ENCODE peak calls at places on chromosomes 7 and 10, in nine cellular contexts. One of them, this sample, is unnamed.

GRCh38 chr10:86944471-86944870 is 12.9 kb downstream of the MMRN2 start:
- DNase-seq in kidney: no peak
- DNase-seq in spleen: no peak
- DNase-seq in CD4-positive, CD25-positive, alpha-beta regulatory T cell: no peak
- DNase-seq in lower lobe of right lung: no peak
- DNase-seq in stomach: no peak
- DNase-seq in A549: no peak
- DNase-seq in body of pancreas: no peak
- DNase-seq in IMR-90: peak
- DNase-seq in this sample: no peak

GRCh38 chr10:8975535-8975934 is 921.0 kb downstream of the GATA3 start:
- DNase-seq in stomach: no peak
- DNase-seq in IMR-90: no peak
- DNase-seq in CD4-positive, CD25-positive, alpha-beta regulatory T cell: no peak
- DNase-seq in lower lobe of right lung: no peak
- DNase-seq in spleen: no peak
- DNase-seq in kidney: no peak
- DNase-seq in body of pancreas: no peak
- DNase-seq in A549: no peak
- DNase-seq in this sample: no peak

GRCh38 chr7:37040330-37040729 is 316.0 kb upstream of the AOAH start:
- DNase-seq in A549: no peak
- DNase-seq in stomach: no peak
- DNase-seq in spleen: no peak
- DNase-seq in kidney: no peak
- DNase-seq in IMR-90: peak
- DNase-seq in lower lobe of right lung: no peak
- DNase-seq in body of pancreas: no peak
- DNase-seq in CD4-positive, CD25-positive, alpha-beta regulatory T cell: no peak
- DNase-seq in this sample: no peak

GRCh38 chr10:21247592-21247991 is 277.9 kb downstream of the SKIDA1 start:
- DNase-seq in spleen: no peak
- DNase-seq in IMR-90: no peak
- DNase-seq in kidney: no peak
- DNase-seq in stomach: no peak
- DNase-seq in A549: no peak
- DNase-seq in lower lobe of right lung: no peak
- DNase-seq in CD4-positive, CD25-positive, alpha-beta regulatory T cell: no peak
- DNase-seq in body of pancreas: no peak
- DNase-seq in this sample: no peak

GRCh38 chr10:47260505-47261111 is 39.4 kb upstream of the GDF10 start:
- DNase-seq in spleen: peak
- DNase-seq in CD4-positive, CD25-positive, alpha-beta regulatory T cell: no peak
- DNase-seq in stomach: no peak
- DNase-seq in lower lobe of right lung: no peak
- DNase-seq in A549: no peak
- DNase-seq in kidney: no peak
- DNase-seq in IMR-90: no peak
- DNase-seq in body of pancreas: no peak
- DNase-seq in this sample: no peak

GRCh38 chr7:29254663-29255062 is 60.1 kb downstream of the CHN2 start:
- DNase-seq in IMR-90: no peak
- DNase-seq in CD4-positive, CD25-positive, alpha-beta regulatory T cell: no peak
- DNase-seq in kidney: no peak
- DNase-seq in lower lobe of right lung: no peak
- DNase-seq in body of pancreas: no peak
- DNase-seq in stomach: no peak
- DNase-seq in A549: peak
- DNase-seq in spleen: no peak
- DNase-seq in this sample: no peak

GRCh38 chr10:18658301-18658991 is 785 bp upstream of the ARL5B start:
- DNase-seq in kidney: no peak
- DNase-seq in spleen: peak
- DNase-seq in A549: no peak
- DNase-seq in lower lobe of right lung: no peak
- DNase-seq in IMR-90: peak
- DNase-seq in CD4-positive, CD25-positive, alpha-beta regulatory T cell: no peak
- DNase-seq in body of pancreas: peak
- DNase-seq in stomach: no peak
- DNase-seq in this sample: no peak

GRCh38 chr7:134535272-134535918 is 8.0 kb downstream of the AKR1B10 start:
- DNase-seq in kidney: no peak
- DNase-seq in stomach: no peak
- DNase-seq in A549: no peak
- DNase-seq in CD4-positive, CD25-positive, alpha-beta regulatory T cell: no peak
- DNase-seq in body of pancreas: no peak
- DNase-seq in lower lobe of right lung: no peak
- DNase-seq in IMR-90: no peak
- DNase-seq in spleen: no peak
- DNase-seq in this sample: no peak

GRCh38 chr10:5047912-5048628 is 44.4 kb upstream of the AKR1C2 start:
- DNase-seq in lower lobe of right lung: no peak
- DNase-seq in CD4-positive, CD25-positive, alpha-beta regulatory T cell: no peak
- DNase-seq in spleen: no peak
- DNase-seq in kidney: no peak
- DNase-seq in A549: no peak
- DNase-seq in body of pancreas: no peak
- DNase-seq in IMR-90: peak
- DNase-seq in stomach: no peak
- DNase-seq in this sample: no peak

GRCh38 chr10:7275761-7276440 is 134.9 kb downstream of the SFMBT2 start:
- DNase-seq in body of pancreas: no peak
- DNase-seq in kidney: no peak
- DNase-seq in IMR-90: no peak
- DNase-seq in lower lobe of right lung: no peak
- DNase-seq in CD4-positive, CD25-positive, alpha-beta regulatory T cell: no peak
- DNase-seq in spleen: no peak
- DNase-seq in A549: no peak
- DNase-seq in stomach: no peak
- DNase-seq in this sample: no peak

GRCh38 chr7:134547738-134548054 is 1.2 kb upstream of the AKR1B15 start:
- DNase-seq in lower lobe of right lung: peak
- DNase-seq in kidney: peak
- DNase-seq in spleen: no peak
- DNase-seq in stomach: peak
- DNase-seq in CD4-positive, CD25-positive, alpha-beta regulatory T cell: no peak
- DNase-seq in A549: peak
- DNase-seq in body of pancreas: peak
- DNase-seq in IMR-90: peak
- DNase-seq in this sample: no peak

GRCh38 chr7:49398236-49398635 is 375.2 kb upstream of the VWC2 start:
- DNase-seq in A549: no peak
- DNase-seq in IMR-90: no peak
- DNase-seq in body of pancreas: no peak
- DNase-seq in kidney: no peak
- DNase-seq in lower lobe of right lung: no peak
- DNase-seq in stomach: no peak
- DNase-seq in CD4-positive, CD25-positive, alpha-beta regulatory T cell: no peak
- DNase-seq in spleen: no peak
- DNase-seq in this sample: no peak

GRCh38 chr7:122913608-122914007 is 27.3 kb upstream of the CADPS2 start:
- DNase-seq in spleen: no peak
- DNase-seq in CD4-positive, CD25-positive, alpha-beta regulatory T cell: no peak
- DNase-seq in lower lobe of right lung: no peak
- DNase-seq in body of pancreas: no peak
- DNase-seq in A549: no peak
- DNase-seq in IMR-90: no peak
- DNase-seq in stomach: no peak
- DNase-seq in kidney: no peak
- DNase-seq in this sample: no peak

GRCh38 chr7:116592445-116592844 is 67.6 kb downstream of the CAV1 start:
- DNase-seq in A549: no peak
- DNase-seq in kidney: no peak
- DNase-seq in lower lobe of right lung: peak
- DNase-seq in spleen: no peak
- DNase-seq in body of pancreas: peak
- DNase-seq in stomach: peak
- DNase-seq in CD4-positive, CD25-positive, alpha-beta regulatory T cell: no peak
- DNase-seq in IMR-90: no peak
- DNase-seq in this sample: no peak

GRCh38 chr7:116593359-116594075 is 68.7 kb downstream of the CAV1 start:
- DNase-seq in stomach: no peak
- DNase-seq in A549: no peak
- DNase-seq in spleen: no peak
- DNase-seq in body of pancreas: no peak
- DNase-seq in CD4-positive, CD25-positive, alpha-beta regulatory T cell: no peak
- DNase-seq in IMR-90: no peak
- DNase-seq in lower lobe of right lung: no peak
- DNase-seq in kidney: no peak
- DNase-seq in this sample: no peak

GRCh38 chr7:116592041-116592355 is 67.2 kb downstream of the CAV1 start:
- DNase-seq in spleen: no peak
- DNase-seq in stomach: no peak
- DNase-seq in A549: no peak
- DNase-seq in IMR-90: no peak
- DNase-seq in body of pancreas: no peak
- DNase-seq in lower lobe of right lung: no peak
- DNase-seq in kidney: no peak
- DNase-seq in CD4-positive, CD25-positive, alpha-beta regulatory T cell: no peak
- DNase-seq in this sample: no peak

GRCh38 chr7:116588641-116589594 is 64.1 kb downstream of the CAV1 start:
- DNase-seq in IMR-90: peak
- DNase-seq in A549: peak
- DNase-seq in lower lobe of right lung: no peak
- DNase-seq in stomach: no peak
- DNase-seq in kidney: no peak
- DNase-seq in spleen: no peak
- DNase-seq in body of pancreas: no peak
- DNase-seq in CD4-positive, CD25-positive, alpha-beta regulatory T cell: no peak
- DNase-seq in this sample: no peak

DNA sequence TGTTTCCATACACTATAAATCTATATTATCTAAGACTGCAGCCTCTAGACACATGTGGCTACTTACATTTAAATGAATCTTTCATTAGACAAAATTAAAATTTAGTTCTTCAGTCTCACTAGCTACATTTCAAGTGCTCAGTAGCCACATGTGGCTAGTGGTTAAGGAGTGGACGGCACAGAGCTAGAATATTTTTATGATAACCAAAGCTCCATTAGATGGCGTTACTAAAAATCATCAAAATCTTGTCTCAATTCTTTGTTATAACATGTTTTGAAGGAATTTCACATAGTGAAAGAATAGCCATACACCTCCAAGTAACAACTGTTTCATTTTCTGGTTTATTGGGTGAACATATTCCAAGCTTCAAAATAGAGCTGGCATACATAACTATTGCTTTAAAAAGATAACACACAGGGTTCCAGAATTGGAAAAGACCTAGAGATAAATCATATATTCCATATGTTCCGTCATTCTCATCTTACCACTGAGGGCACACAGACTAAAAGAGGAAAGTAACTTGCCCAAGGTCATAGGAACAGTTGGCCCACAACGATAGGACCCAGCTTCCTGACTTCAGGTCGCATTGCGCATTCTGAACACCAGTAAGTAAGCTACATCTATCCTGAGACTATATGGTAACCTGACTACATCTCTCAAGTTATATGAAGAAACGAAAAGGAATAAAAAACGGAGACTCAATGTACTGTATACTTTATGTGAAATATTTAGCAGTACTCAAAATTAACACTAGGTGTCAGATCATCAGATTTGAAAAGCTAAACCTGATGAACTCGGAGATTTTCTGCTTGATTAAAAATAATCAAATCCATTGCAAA is 66.6 kb downstream of the CAV1 start:
- DNase-seq in stomach: no peak
- DNase-seq in lower lobe of right lung: no peak
- DNase-seq in A549: peak
- DNase-seq in IMR-90: peak
- DNase-seq in kidney: no peak
- DNase-seq in spleen: no peak
- DNase-seq in CD4-positive, CD25-positive, alpha-beta regulatory T cell: no peak
- DNase-seq in body of pancreas: no peak
- DNase-seq in this sample: no peak
- H3K27ac ChIP-seq in stomach: no peak
- H3K27ac ChIP-seq in lower lobe of right lung: no peak
- H3K27ac ChIP-seq in A549: peak
- H3K27ac ChIP-seq in IMR-90: no peak
- H3K27ac ChIP-seq in kidney: no peak
- H3K27ac ChIP-seq in spleen: peak
- H3K27ac ChIP-seq in CD4-positive, CD25-positive, alpha-beta regulatory T cell: no peak
- H3K27ac ChIP-seq in body of pancreas: no peak
- H3K27ac ChIP-seq in this sample: no peak

DNA sequence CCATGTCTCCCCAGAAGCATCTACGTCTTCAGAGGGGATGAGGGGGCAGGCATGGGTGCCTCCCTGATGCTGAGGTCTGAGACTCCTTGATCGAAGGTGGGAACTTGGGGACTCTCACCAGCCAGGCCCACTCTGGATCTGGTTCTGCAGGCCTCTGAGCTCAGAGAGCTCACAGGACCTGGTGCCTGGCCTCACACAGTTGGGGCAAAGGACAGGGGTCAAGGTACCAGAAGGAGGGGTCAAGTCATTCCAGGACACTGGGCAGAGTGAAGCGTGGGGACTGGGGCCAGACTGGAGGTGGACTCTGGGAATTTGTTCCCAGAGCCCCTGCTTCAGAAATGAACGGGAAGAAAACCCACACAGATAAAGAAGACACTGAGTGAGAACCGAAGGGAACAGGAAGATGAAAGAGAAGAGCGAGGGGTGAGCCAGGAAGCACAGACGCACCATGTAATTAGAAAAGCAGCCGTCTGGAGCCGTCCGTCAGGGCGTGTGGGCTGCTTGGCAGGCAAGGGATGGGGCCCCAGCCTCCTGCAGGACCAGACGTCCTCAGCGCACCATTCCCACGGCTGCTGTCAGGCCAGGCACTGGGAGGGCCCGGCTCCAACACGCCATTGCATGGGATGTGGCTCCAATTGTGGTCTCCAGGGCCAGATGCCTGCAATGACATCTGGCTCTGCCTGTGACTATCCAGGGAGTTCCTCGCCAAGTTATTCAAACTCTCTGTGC is 47.7 kb downstream of the ZCCHC24 start:
- DNase-seq in A549: no peak
- DNase-seq in CD4-positive, CD25-positive, alpha-beta regulatory T cell: no peak
- DNase-seq in IMR-90: peak
- DNase-seq in spleen: no peak
- DNase-seq in body of pancreas: no peak
- DNase-seq in stomach: no peak
- DNase-seq in lower lobe of right lung: no peak
- DNase-seq in kidney: peak
- DNase-seq in this sample: no peak
- H3K27ac ChIP-seq in A549: no peak
- H3K27ac ChIP-seq in CD4-positive, CD25-positive, alpha-beta regulatory T cell: no peak
- H3K27ac ChIP-seq in IMR-90: peak
- H3K27ac ChIP-seq in spleen: peak
- H3K27ac ChIP-seq in body of pancreas: no peak
- H3K27ac ChIP-seq in stomach: no peak
- H3K27ac ChIP-seq in lower lobe of right lung: peak
- H3K27ac ChIP-seq in kidney: peak
- H3K27ac ChIP-seq in this sample: no peak

GRCh38 chr7:100035865-100036264 is 13.7 kb upstream of the ZSCAN21 start:
- DNase-seq in A549: no peak
- DNase-seq in kidney: no peak
- DNase-seq in body of pancreas: no peak
- DNase-seq in IMR-90: peak
- DNase-seq in stomach: no peak
- DNase-seq in spleen: no peak
- DNase-seq in lower lobe of right lung: no peak
- DNase-seq in CD4-positive, CD25-positive, alpha-beta regulatory T cell: no peak
- DNase-seq in this sample: no peak
- H3K27ac ChIP-seq in A549: peak
- H3K27ac ChIP-seq in kidney: no peak
- H3K27ac ChIP-seq in body of pancreas: no peak
- H3K27ac ChIP-seq in IMR-90: peak
- H3K27ac ChIP-seq in stomach: peak
- H3K27ac ChIP-seq in spleen: no peak
- H3K27ac ChIP-seq in lower lobe of right lung: no peak
- H3K27ac ChIP-seq in CD4-positive, CD25-positive, alpha-beta regulatory T cell: no peak
- H3K27ac ChIP-seq in this sample: no peak

GRCh38 chr7:1908823-1909420 is 238.8 kb downstream of the ELFN1 start:
- DNase-seq in kidney: peak
- DNase-seq in lower lobe of right lung: peak
- DNase-seq in IMR-90: no peak
- DNase-seq in stomach: no peak
- DNase-seq in A549: no peak
- DNase-seq in body of pancreas: no peak
- DNase-seq in CD4-positive, CD25-positive, alpha-beta regulatory T cell: no peak
- DNase-seq in spleen: no peak
- DNase-seq in this sample: no peak
- H3K27ac ChIP-seq in kidney: no peak
- H3K27ac ChIP-seq in lower lobe of right lung: no peak
- H3K27ac ChIP-seq in IMR-90: no peak
- H3K27ac ChIP-seq in stomach: no peak
- H3K27ac ChIP-seq in A549: no peak
- H3K27ac ChIP-seq in body of pancreas: no peak
- H3K27ac ChIP-seq in CD4-positive, CD25-positive, alpha-beta regulatory T cell: no peak
- H3K27ac ChIP-seq in spleen: no peak
- H3K27ac ChIP-seq in this sample: no peak